ENCODE peak calls at places on chromosomes 11 and 22, in five cellular contexts. One of them, this sample, is unnamed.

GRCh38 chr11:110897035-110897434 is 184.8 kb upstream of the ARHGAP20 start:
- DNase-seq in H1: no peak
- DNase-seq in NB4: no peak
- DNase-seq in heart left ventricle: no peak
- DNase-seq in right lobe of liver: no peak
- DNase-seq in this sample: no peak

GRCh38 chr11:130002352-130002845 is at the start of gene PRDM10:
- DNase-seq in H1: no peak
- DNase-seq in NB4: peak; percentile 96
- DNase-seq in heart left ventricle: peak; percentile 95
- DNase-seq in right lobe of liver: peak; percentile 94
- DNase-seq in this sample: peak; percentile 97

GRCh38 chr11:66347425-66348276 is at the start of gene B4GAT1:
- DNase-seq in H1: peak; percentile 74
- DNase-seq in NB4: peak; percentile 92
- DNase-seq in heart left ventricle: peak; percentile 80
- DNase-seq in right lobe of liver: peak; percentile 75
- DNase-seq in this sample: peak; percentile 88

GRCh38 chr22:19673660-19674059 is 40.6 kb upstream of the SEPTIN5 start:
- DNase-seq in H1: no peak
- DNase-seq in NB4: no peak
- DNase-seq in heart left ventricle: no peak
- DNase-seq in right lobe of liver: no peak
- DNase-seq in this sample: no peak

GRCh38 chr11:11396290-11397042 is 43.4 kb upstream of the CSNK2A3 start:
- DNase-seq in H1: no peak
- DNase-seq in NB4: no peak
- DNase-seq in heart left ventricle: no peak
- DNase-seq in right lobe of liver: no peak
- DNase-seq in this sample: no peak

GRCh38 chr22:46025225-46025972 is 48.4 kb upstream of the WNT7B start:
- DNase-seq in H1: no peak
- DNase-seq in NB4: no peak
- DNase-seq in heart left ventricle: peak; percentile 9
- DNase-seq in right lobe of liver: peak; percentile 13
- DNase-seq in this sample: peak; percentile 23

GRCh38 chr11:35418282-35418846 is 994 bp downstream of the SLC1A2 start:
- DNase-seq in H1: no peak
- DNase-seq in NB4: no peak
- DNase-seq in heart left ventricle: no peak
- DNase-seq in right lobe of liver: no peak
- DNase-seq in this sample: no peak

GRCh38 chr22:40204331-40205116 is 26.8 kb downstream of the TNRC6B start:
- DNase-seq in H1: no peak
- DNase-seq in NB4: no peak
- DNase-seq in heart left ventricle: no peak
- DNase-seq in right lobe of liver: no peak
- DNase-seq in this sample: no peak

GRCh38 chr11:67248653-67249052 is 17.6 kb upstream of the GRK2 start:
- DNase-seq in H1: no peak
- DNase-seq in NB4: no peak
- DNase-seq in heart left ventricle: peak; percentile 51
- DNase-seq in right lobe of liver: peak; percentile 86
- DNase-seq in this sample: no peak

GRCh38 chr22:20663137-20663828 is 110.6 kb upstream of the SERPIND1 start:
- DNase-seq in H1: no peak
- DNase-seq in NB4: no peak
- DNase-seq in heart left ventricle: no peak
- DNase-seq in right lobe of liver: no peak
- DNase-seq in this sample: no peak

GRCh38 chr11:27228232-27228631 is 134.8 kb downstream of the CCDC34 start:
- DNase-seq in H1: no peak
- DNase-seq in NB4: no peak
- DNase-seq in heart left ventricle: no peak
- DNase-seq in right lobe of liver: no peak
- DNase-seq in this sample: no peak

GRCh38 chr11:79095424-79095823 is 345.4 kb downstream of the TENM4 start:
- DNase-seq in H1: no peak
- DNase-seq in NB4: no peak
- DNase-seq in heart left ventricle: no peak
- DNase-seq in right lobe of liver: no peak
- DNase-seq in this sample: no peak
- H3K4me3 ChIP-seq in H1: no peak overlapping the region
- H3K4me3 ChIP-seq in NB4: no peak overlapping the region
- H3K4me3 ChIP-seq in heart left ventricle: no peak overlapping the region
- H3K4me3 ChIP-seq in right lobe of liver: no peak overlapping the region
- H3K4me3 ChIP-seq in this sample: no peak overlapping the region

GRCh38 chr11:984576-984975 is 51.9 kb downstream of the MUC6 start:
- DNase-seq in H1: no peak
- DNase-seq in NB4: no peak
- DNase-seq in heart left ventricle: no peak
- DNase-seq in right lobe of liver: no peak
- DNase-seq in this sample: no peak

GRCh38 chr11:978073-978720 is 52.5 kb downstream of the AP2A2 start:
- DNase-seq in H1: no peak
- DNase-seq in NB4: no peak
- DNase-seq in heart left ventricle: no peak
- DNase-seq in right lobe of liver: no peak
- DNase-seq in this sample: peak; percentile 85

GRCh38 chr11:978781-979180 is 53.1 kb downstream of the AP2A2 start:
- DNase-seq in H1: no peak
- DNase-seq in NB4: no peak
- DNase-seq in heart left ventricle: no peak
- DNase-seq in right lobe of liver: no peak
- DNase-seq in this sample: no peak

GRCh38 chr11:981764-982163 is 54.8 kb downstream of the MUC6 start:
- DNase-seq in H1: no peak
- DNase-seq in NB4: no peak
- DNase-seq in heart left ventricle: no peak
- DNase-seq in right lobe of liver: no peak
- DNase-seq in this sample: no peak

DNA sequence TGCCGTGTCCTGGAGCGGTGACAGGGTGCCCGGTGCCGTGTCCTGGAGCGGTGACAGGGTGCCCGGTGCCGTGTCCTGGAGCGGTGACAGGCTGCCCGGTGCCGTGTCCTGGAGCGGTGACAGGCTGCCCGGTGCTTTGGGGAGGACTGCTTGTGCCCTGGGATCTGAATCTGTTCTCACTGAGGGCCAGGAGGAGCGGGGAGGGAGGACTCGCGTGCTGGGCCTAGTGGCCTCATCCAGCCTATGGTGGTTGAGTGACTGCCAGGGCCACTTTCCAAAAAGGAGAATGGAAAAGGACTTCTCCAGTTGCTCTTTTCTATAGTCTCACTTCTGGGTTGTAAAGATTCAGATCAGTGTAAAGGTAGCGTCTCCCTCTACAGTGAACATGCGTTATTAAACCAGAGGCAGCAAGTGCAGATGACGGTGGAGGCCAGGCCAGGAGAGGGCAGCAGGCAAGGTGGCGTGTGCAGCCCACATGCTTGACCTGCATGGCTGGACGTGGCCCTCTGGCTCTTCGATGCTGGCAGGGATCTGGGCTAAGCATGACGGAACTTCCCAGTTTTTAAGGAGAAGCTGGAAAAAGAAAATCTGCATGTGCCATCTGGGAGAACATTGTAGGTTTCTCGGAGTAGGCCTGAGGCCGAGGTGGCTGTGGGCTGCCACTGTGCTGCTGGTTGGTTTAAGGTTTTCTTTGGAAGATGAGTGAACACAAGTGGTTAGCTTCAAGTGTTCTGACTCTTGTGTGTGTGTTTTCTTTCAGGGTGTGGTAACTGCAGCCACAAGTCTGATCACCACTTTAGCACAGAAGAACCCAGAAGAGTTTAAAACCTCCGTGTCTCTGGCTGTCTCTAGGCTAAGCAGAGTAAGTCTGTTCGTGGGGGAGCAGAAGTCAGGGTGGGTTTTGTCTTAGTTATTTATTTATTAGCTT is 55.0 kb downstream of the AP2A2 start:
- DNase-seq in H1: no peak
- DNase-seq in NB4: no peak
- DNase-seq in heart left ventricle: no peak
- DNase-seq in right lobe of liver: no peak
- DNase-seq in this sample: no peak
- TF ChIP-seq CTCF in H1: peak; percentile 46
- TF ChIP-seq CTCF in NB4: no peak
- TF ChIP-seq CTCF in heart left ventricle: no peak
- TF ChIP-seq CTCF in right lobe of liver: no peak
- TF ChIP-seq CTCF in this sample: no peak

GRCh38 chr22:41589601-41590365 is at the start of gene PMM1:
- DNase-seq in H1: peak; percentile 100
- DNase-seq in NB4: peak; percentile 99
- DNase-seq in heart left ventricle: peak; percentile 100
- DNase-seq in right lobe of liver: peak; percentile 100
- DNase-seq in this sample: peak; percentile 100
- TF ChIP-seq POLR2A in H1: peak; percentile 55
- TF ChIP-seq POLR2A in NB4: peak; percentile 51
- TF ChIP-seq POLR2A in heart left ventricle: peak; percentile 83
- TF ChIP-seq POLR2A in right lobe of liver: peak; percentile 92
- TF ChIP-seq POLR2A in this sample: peak; percentile 68

GRCh38 chr11:47187723-47188122 is 1.5 kb upstream of the PACSIN3 start:
- DNase-seq in H1: no peak
- DNase-seq in NB4: no peak
- DNase-seq in heart left ventricle: no peak
- DNase-seq in right lobe of liver: no peak
- DNase-seq in this sample: no peak
- H3K4me3 ChIP-seq in H1: peak overlapping the region; percentile 78
- H3K4me3 ChIP-seq in NB4: peak overlapping the region; percentile 27
- H3K4me3 ChIP-seq in heart left ventricle: no peak overlapping the region
- H3K4me3 ChIP-seq in right lobe of liver: peak overlapping the region; percentile 58
- H3K4me3 ChIP-seq in this sample: peak overlapping the region; percentile 63

DNA sequence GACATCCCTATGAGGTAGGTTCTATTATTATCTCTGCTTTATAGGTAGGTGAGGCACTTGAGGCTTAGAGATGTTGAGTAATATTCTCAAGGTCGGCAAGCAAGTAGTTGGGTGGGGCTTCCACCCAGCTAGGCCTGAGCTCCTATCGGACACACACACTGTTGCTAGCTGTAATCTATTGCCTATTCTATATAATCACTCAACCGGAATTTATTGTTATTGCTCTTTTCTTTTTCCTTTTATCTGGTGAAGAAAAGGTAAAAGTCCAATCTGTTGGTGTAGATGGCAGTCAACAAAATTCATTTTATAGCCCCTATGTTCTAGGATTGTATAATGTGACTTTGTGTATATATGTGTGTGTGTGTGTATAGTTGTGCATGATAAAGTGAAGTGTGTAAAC is 3.4 kb downstream of the OR9Q2 start:
- DNase-seq in H1: no peak
- DNase-seq in NB4: no peak
- DNase-seq in heart left ventricle: no peak
- DNase-seq in right lobe of liver: no peak
- DNase-seq in this sample: no peak
- TF ChIP-seq CTCF in H1: no peak
- TF ChIP-seq CTCF in NB4: no peak
- TF ChIP-seq CTCF in heart left ventricle: no peak
- TF ChIP-seq CTCF in right lobe of liver: no peak
- TF ChIP-seq CTCF in this sample: no peak

GRCh38 chr11:95789506-95790122 is at the start of gene FAM76B:
- DNase-seq in H1: peak; percentile 95
- DNase-seq in NB4: peak; percentile 100
- DNase-seq in heart left ventricle: peak; percentile 98
- DNase-seq in right lobe of liver: peak; percentile 98
- DNase-seq in this sample: peak; percentile 98
- TF ChIP-seq POLR2A in H1: peak; percentile 91
- TF ChIP-seq POLR2A in NB4: peak; percentile 34
- TF ChIP-seq POLR2A in heart left ventricle: peak; percentile 87
- TF ChIP-seq POLR2A in right lobe of liver: peak; percentile 86
- TF ChIP-seq POLR2A in this sample: peak; percentile 79

GRCh38 chr11:117300301-117300700 is 9.2 kb downstream of the BACE1-AS start:
- DNase-seq in H1: no peak
- DNase-seq in NB4: no peak
- DNase-seq in heart left ventricle: peak; percentile 46
- DNase-seq in right lobe of liver: peak; percentile 25
- DNase-seq in this sample: no peak
- H3K4me3 ChIP-seq in H1: no peak overlapping the region
- H3K4me3 ChIP-seq in NB4: no peak overlapping the region
- H3K4me3 ChIP-seq in heart left ventricle: no peak overlapping the region
- H3K4me3 ChIP-seq in right lobe of liver: no peak overlapping the region
- H3K4me3 ChIP-seq in this sample: no peak overlapping the region

DNA sequence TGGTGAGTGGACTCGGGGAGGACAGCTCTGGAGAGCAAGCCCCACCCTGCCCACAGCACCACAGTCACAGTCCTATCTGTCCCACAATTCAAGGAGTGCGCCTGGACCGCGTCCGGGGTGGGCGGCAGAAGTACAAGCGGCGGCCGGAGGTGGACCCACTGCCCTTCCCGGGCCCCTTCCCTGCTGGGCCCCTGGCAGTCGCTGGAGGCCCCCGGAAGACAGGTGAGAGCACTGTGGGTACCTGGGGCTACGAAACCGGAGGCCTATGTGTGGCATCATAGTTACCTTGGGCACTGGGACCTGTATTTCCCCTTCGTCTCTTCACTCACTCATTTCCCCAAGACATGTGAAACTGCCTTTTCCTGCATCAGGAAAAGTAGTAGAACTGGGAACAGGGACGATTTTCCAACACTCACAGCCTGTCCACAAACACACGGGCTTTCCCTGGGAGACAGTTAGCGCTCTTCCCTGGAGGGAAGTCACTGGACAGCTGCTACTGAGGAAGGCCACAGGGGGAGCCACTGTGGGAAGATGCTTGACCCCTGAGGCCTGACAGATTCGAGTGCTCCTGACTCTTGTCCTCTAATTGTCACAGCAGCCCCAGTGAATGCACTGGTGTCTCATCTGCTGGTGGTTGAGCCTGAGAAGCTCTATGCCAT is 3.1 kb downstream of the TRMT112 start:
- DNase-seq in H1: no peak
- DNase-seq in NB4: peak; percentile 45
- DNase-seq in heart left ventricle: no peak
- DNase-seq in right lobe of liver: no peak
- DNase-seq in this sample: no peak
- TF ChIP-seq CTCF in H1: no peak
- TF ChIP-seq CTCF in NB4: peak; percentile 39
- TF ChIP-seq CTCF in heart left ventricle: no peak
- TF ChIP-seq CTCF in right lobe of liver: no peak
- TF ChIP-seq CTCF in this sample: no peak

This sample was measured in spleen.